ENCODE peak calls at places on chromosomes 3 and 15, in eight cellular contexts. N, X, K, S, J, T, A and Q are unnamed samples.

GRCh38 chr3:60047426-60048200 is 997.8 kb upstream of the CFAP20DC start:
- DNase-seq in N (no peak), X (no peak), K (no peak), S (no peak), J (no peak), T (no peak), A (no peak), Q (no peak)

GRCh38 chr3:127566801-127567200 is 23.7 kb downstream of the TPRA1 start:
- DNase-seq in N (no peak), X (no peak), K (no peak), S (no peak), J (no peak), T (no peak), A (no peak), Q (no peak)

GRCh38 chr3:167203062-167203461 is 177.0 kb downstream of the ZBBX start:
- DNase-seq in N (no peak), X (no peak), K (no peak), S (no peak), J (no peak), T (no peak), A (no peak), Q (no peak)

GRCh38 chr15:99253381-99254090 is 2.3 kb downstream of the LRRC28 start:
- DNase-seq in N (no peak), X (peak; percentile 80), K (peak; percentile 59), S (no peak), J (no peak), T (no peak), A (no peak), Q (no peak)

GRCh38 chr3:181329024-181329423 is 339.5 kb upstream of the DNAJC19 start:
- DNase-seq in N (no peak), X (no peak), K (no peak), S (no peak), J (no peak), T (no peak), A (no peak), Q (no peak)

GRCh38 chr15:38671675-38672141 is 107.1 kb upstream of the RASGRP1 start:
- DNase-seq in N (no peak), X (no peak), K (no peak), S (no peak), J (no peak), T (no peak), A (peak; percentile 77), Q (no peak)

GRCh38 chr15:40958146-40958545 is 4.9 kb downstream of the CHAC1 start:
- DNase-seq in N (no peak), X (no peak), K (no peak), S (peak; percentile 93), J (no peak), T (no peak), A (no peak), Q (peak; percentile 15)

GRCh38 chr3:57805674-57806073 is 49.6 kb downstream of the SLMAP start:
- DNase-seq in N (peak; percentile 84), X (peak; percentile 73), K (peak; percentile 66), S (no peak), J (no peak), T (no peak), A (no peak), Q (peak; percentile 89)

GRCh38 chr3:144775581-144775980 is 804.0 kb downstream of the DIPK2A start:
- DNase-seq in N (no peak), X (no peak), K (peak; percentile 17), S (no peak), J (no peak), T (no peak), A (no peak), Q (no peak)

GRCh38 chr3:194871143-194871863 is 185.6 kb downstream of the FAM43A start:
- DNase-seq in N (peak; percentile 73), X (peak; percentile 90), K (peak; percentile 82), S (peak; percentile 85), J (peak; percentile 53), T (peak; percentile 33), A (peak; percentile 37), Q (peak; percentile 93)

GRCh38 chr15:22904736-22905135 is 66.3 kb downstream of the NIPA2 start:
- DNase-seq in N (no peak), X (no peak), K (no peak), S (no peak), J (no peak), T (no peak), A (no peak), Q (no peak)

GRCh38 chr3:64932666-64933342 is 245.0 kb upstream of the ADAMTS9 start:
- DNase-seq in N (no peak), X (no peak), K (no peak), S (no peak), J (no peak), T (no peak), A (no peak), Q (peak; percentile 14)

GRCh38 chr3:157533298-157533870 is 30.2 kb upstream of the VEPH1 start:
- DNase-seq in N (no peak), X (peak; percentile 88), K (peak; percentile 83), S (no peak), J (no peak), T (no peak), A (no peak), Q (peak; percentile 14)

GRCh38 chr3:133745981-133746721 is at the start of gene TF:
- DNase-seq in N (no peak), X (no peak), K (no peak), S (no peak), J (no peak), T (no peak), A (no peak), Q (no peak)

GRCh38 chr3:80785475-80785874 is 976.0 kb downstream of the GBE1 start:
- DNase-seq in N (no peak), X (no peak), K (no peak), S (no peak), J (no peak), T (no peak), A (no peak), Q (peak; percentile 42)

GRCh38 chr3:10185804-10186762 is 21.4 kb downstream of the IRAK2 start:
- DNase-seq in N (no peak), X (peak; percentile 84), K (no peak), S (no peak), J (no peak), T (no peak), A (no peak), Q (no peak)
- TF ChIP-seq CTCF in N (no peak), X (no peak), K (no peak), S (no peak), J (no peak), T (no peak), A (no peak), Q (no peak)

GRCh38 chr15:77909131-77909940 is 168.2 kb downstream of the TBC1D2B start:
- DNase-seq in N (no peak), X (no peak), K (no peak), S (peak; percentile 47), J (no peak), T (peak; percentile 8), A (no peak), Q (no peak)

GRCh38 chr15:77904436-77904821 is 173.1 kb downstream of the TBC1D2B start:
- DNase-seq in N (no peak), X (no peak), K (no peak), S (no peak), J (no peak), T (no peak), A (no peak), Q (no peak)

GRCh38 chr15:77904901-77905300 is 172.6 kb downstream of the TBC1D2B start:
- DNase-seq in N (no peak), X (no peak), K (no peak), S (no peak), J (no peak), T (no peak), A (no peak), Q (no peak)

GRCh38 chr15:77905301-77905920 is 172.1 kb downstream of the TBC1D2B start:
- DNase-seq in N (no peak), X (no peak), K (no peak), S (no peak), J (no peak), T (no peak), A (no peak), Q (no peak)

DNA sequence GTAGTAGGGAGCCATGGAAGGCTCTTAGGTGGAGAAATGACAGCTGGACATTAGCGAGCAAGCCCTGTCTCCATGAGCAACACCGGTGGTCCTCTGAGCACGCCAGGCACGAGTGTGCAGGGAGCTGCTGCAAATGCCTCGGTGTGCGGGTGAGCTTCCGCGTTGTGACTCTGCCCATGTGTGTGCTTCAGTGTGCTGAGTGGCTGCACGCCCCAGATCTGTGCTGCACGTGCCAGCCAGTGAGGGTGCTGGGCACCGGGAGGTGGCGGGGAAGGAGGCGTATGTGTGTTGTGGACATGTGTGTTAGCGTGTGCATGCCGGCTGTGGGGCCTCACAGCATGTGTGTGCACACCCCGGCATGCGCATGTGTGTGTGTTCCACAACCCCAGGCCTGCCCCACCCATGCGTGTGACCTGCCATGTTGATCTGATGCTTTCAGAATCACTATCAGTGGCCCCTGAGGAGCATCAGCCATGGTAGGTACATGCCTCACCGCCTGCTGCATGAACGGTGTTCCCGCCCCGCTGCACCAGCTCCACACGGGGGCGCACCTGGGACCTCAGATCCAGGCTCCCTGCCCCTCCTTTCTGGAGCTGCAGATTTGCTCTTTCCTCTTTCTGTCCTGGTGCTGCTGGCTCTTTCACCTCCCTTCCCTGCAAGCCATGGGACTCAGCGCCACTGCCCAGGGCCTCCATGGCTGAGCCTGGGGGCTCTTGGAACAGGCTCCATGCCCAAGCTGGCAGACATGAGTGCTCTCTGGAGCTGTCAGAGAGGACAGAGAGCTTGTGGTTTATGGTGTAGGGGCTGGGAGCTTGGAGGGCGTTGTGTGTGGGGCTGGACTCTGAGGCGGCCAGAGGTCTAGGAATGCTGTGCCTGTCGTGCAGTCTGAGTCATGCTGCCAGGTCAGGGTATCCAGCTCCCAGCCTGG is 169.4 kb downstream of the TBC1D2B start:
- DNase-seq in N (no peak), X (no peak), K (peak; percentile 46), S (no peak), J (no peak), T (peak; percentile 45), A (peak; percentile 44), Q (peak; percentile 47)
- TF ChIP-seq CTCF in N (no peak), X (no peak), K (no peak), S (no peak), J (peak; percentile 48), T (no peak), A (peak; percentile 83), Q (peak; percentile 20)

DNA sequence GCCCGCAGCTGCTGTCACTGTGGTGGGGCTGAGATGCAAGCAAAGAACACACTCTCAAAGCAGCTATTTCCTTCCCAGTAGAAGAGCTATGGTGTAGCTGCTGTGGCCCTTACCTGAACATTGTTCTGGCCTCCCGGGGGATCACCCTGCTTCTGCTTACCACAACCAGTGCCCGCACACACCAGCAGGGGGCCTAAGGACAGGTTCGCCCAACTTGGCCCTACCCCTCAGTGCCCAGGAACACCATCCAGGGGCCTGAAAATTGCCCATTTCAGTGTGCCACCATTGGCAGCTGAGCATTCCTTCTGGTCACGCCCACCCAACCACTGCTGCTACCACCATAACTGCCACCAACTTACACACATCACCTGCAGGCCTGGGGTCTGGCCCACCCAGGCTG is 113.0 kb downstream of the TP63 start:
- DNase-seq in N (no peak), X (no peak), K (no peak), S (no peak), J (no peak), T (no peak), A (no peak), Q (no peak)
- TF ChIP-seq CTCF in N (no peak), X (no peak), K (no peak), S (no peak), J (no peak), T (no peak), A (peak; percentile 10), Q (no peak)

DNA sequence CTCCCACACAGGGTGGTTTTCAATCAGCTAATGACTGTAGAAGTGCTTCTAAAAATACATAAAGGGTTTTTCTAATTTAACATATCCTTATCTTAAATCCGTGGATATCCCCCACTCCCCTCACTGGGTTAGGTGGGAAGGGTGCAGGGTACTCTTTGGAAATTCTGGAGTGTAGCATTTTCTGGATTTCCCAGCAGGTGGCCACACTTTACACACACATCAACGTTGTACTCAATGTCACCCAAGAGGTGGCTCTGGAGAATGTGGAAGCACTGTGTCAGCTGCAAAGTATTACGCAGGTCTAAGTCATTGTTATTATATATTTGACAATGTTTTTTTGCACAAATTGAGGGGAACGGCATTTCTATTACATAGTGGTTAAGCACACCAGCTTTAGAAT is 168.8 kb downstream of the CHDH start:
- DNase-seq in N (no peak), X (peak; percentile 5), K (no peak), S (no peak), J (no peak), T (peak; percentile 35), A (no peak), Q (peak; percentile 12)
- TF ChIP-seq CTCF in N (peak; percentile 19), X (peak; percentile 31), K (no peak), S (peak; percentile 31), J (peak; percentile 56), T (no peak), A (peak; percentile 41), Q (no peak)